ENCODE peak calls at places on chromosomes 13 and 19, in eight cellular contexts. One of them, this sample, is unnamed.
A peak's percentile ranks its signal among the peaks of the same experiment; 100 is the strongest.

GRCh38 chr19:56309511-56310185 is 5.0 kb downstream of the ZSCAN5A start:
- DNase-seq in IMR-90: peak; percentile 4
- DNase-seq in ovary: no peak
- DNase-seq in astrocyte: no peak
- DNase-seq in CD8-positive, alpha-beta T cell: peak; percentile 24
- DNase-seq in H9: peak; percentile 85
- DNase-seq in gastrocnemius medialis: no peak
- DNase-seq in right cardiac atrium: peak; percentile 28
- DNase-seq in this sample: no peak

GRCh38 chr13:37481005-37481857 is 117.3 kb downstream of the POSTN start:
- DNase-seq in IMR-90: peak; percentile 66
- DNase-seq in ovary: no peak
- DNase-seq in astrocyte: peak; percentile 99
- DNase-seq in CD8-positive, alpha-beta T cell: no peak
- DNase-seq in H9: no peak
- DNase-seq in gastrocnemius medialis: no peak
- DNase-seq in right cardiac atrium: no peak
- DNase-seq in this sample: no peak

GRCh38 chr19:4967738-4968461 is 1.0 kb upstream of the KDM4B start:
- DNase-seq in IMR-90: no peak
- DNase-seq in ovary: no peak
- DNase-seq in astrocyte: no peak
- DNase-seq in CD8-positive, alpha-beta T cell: no peak
- DNase-seq in H9: no peak
- DNase-seq in gastrocnemius medialis: no peak
- DNase-seq in right cardiac atrium: no peak
- DNase-seq in this sample: no peak

GRCh38 chr19:46659151-46660007 is 1.6 kb downstream of the DACT3 start:
- DNase-seq in IMR-90: no peak
- DNase-seq in ovary: peak; percentile 65
- DNase-seq in astrocyte: no peak
- DNase-seq in CD8-positive, alpha-beta T cell: no peak
- DNase-seq in H9: peak; percentile 66
- DNase-seq in gastrocnemius medialis: no peak
- DNase-seq in right cardiac atrium: peak; percentile 46
- DNase-seq in this sample: no peak

GRCh38 chr13:98648141-98648540 is 71.2 kb upstream of the STK24 start:
- DNase-seq in IMR-90: no peak
- DNase-seq in ovary: no peak
- DNase-seq in astrocyte: no peak
- DNase-seq in CD8-positive, alpha-beta T cell: no peak
- DNase-seq in H9: no peak
- DNase-seq in gastrocnemius medialis: no peak
- DNase-seq in right cardiac atrium: no peak
- DNase-seq in this sample: no peak

GRCh38 chr19:35592226-35592625 is 6.3 kb downstream of the PMIS2 start:
- DNase-seq in IMR-90: peak; percentile 37
- DNase-seq in ovary: no peak
- DNase-seq in astrocyte: peak; percentile 9
- DNase-seq in CD8-positive, alpha-beta T cell: no peak
- DNase-seq in H9: peak; percentile 64
- DNase-seq in gastrocnemius medialis: no peak
- DNase-seq in right cardiac atrium: no peak
- DNase-seq in this sample: no peak

GRCh38 chr13:112783946-112784500 is 94.2 kb downstream of the ATP11A start:
- DNase-seq in IMR-90: no peak
- DNase-seq in ovary: no peak
- DNase-seq in astrocyte: no peak
- DNase-seq in CD8-positive, alpha-beta T cell: no peak
- DNase-seq in H9: peak; percentile 26
- DNase-seq in gastrocnemius medialis: no peak
- DNase-seq in right cardiac atrium: no peak
- DNase-seq in this sample: peak; percentile 28

GRCh38 chr13:83773961-83774360 is 108.3 kb downstream of the SLITRK1 start:
- DNase-seq in IMR-90: peak; percentile 17
- DNase-seq in ovary: no peak
- DNase-seq in astrocyte: no peak
- DNase-seq in CD8-positive, alpha-beta T cell: no peak
- DNase-seq in H9: no peak
- DNase-seq in gastrocnemius medialis: no peak
- DNase-seq in right cardiac atrium: no peak
- DNase-seq in this sample: no peak

GRCh38 chr19:2791876-2792275 is 6.6 kb downstream of the THOP1 start:
- DNase-seq in IMR-90: no peak
- DNase-seq in ovary: no peak
- DNase-seq in astrocyte: no peak
- DNase-seq in CD8-positive, alpha-beta T cell: no peak
- DNase-seq in H9: no peak
- DNase-seq in gastrocnemius medialis: no peak
- DNase-seq in right cardiac atrium: no peak
- DNase-seq in this sample: no peak

GRCh38 chr19:1282588-1283206 is 3.0 kb upstream of the EFNA2 start:
- DNase-seq in IMR-90: no peak
- DNase-seq in ovary: no peak
- DNase-seq in astrocyte: no peak
- DNase-seq in CD8-positive, alpha-beta T cell: no peak
- DNase-seq in H9: no peak
- DNase-seq in gastrocnemius medialis: no peak
- DNase-seq in right cardiac atrium: no peak
- DNase-seq in this sample: no peak

GRCh38 chr19:40768936-40769335 is 6.4 kb upstream of the MIA start:
- DNase-seq in IMR-90: no peak
- DNase-seq in ovary: no peak
- DNase-seq in astrocyte: no peak
- DNase-seq in CD8-positive, alpha-beta T cell: no peak
- DNase-seq in H9: no peak
- DNase-seq in gastrocnemius medialis: no peak
- DNase-seq in right cardiac atrium: no peak
- DNase-seq in this sample: no peak

GRCh38 chr19:574658-575526 is 2.5 kb downstream of the BSG start:
- DNase-seq in IMR-90: peak; percentile 59
- DNase-seq in ovary: peak; percentile 56
- DNase-seq in astrocyte: peak; percentile 58
- DNase-seq in CD8-positive, alpha-beta T cell: no peak
- DNase-seq in H9: no peak
- DNase-seq in gastrocnemius medialis: peak; percentile 69
- DNase-seq in right cardiac atrium: no peak
- DNase-seq in this sample: no peak

GRCh38 chr19:40530091-40530901 is 46.4 kb upstream of the SHKBP1 start:
- DNase-seq in IMR-90: no peak
- DNase-seq in ovary: peak; percentile 59
- DNase-seq in astrocyte: no peak
- DNase-seq in CD8-positive, alpha-beta T cell: no peak
- DNase-seq in H9: peak; percentile 63
- DNase-seq in gastrocnemius medialis: no peak
- DNase-seq in right cardiac atrium: no peak
- DNase-seq in this sample: no peak

GRCh38 chr13:20414475-20415287 is 111.0 kb downstream of the CRYL1 start:
- DNase-seq in IMR-90: no peak
- DNase-seq in ovary: no peak
- DNase-seq in astrocyte: no peak
- DNase-seq in CD8-positive, alpha-beta T cell: no peak
- DNase-seq in H9: peak; percentile 69
- DNase-seq in gastrocnemius medialis: no peak
- DNase-seq in right cardiac atrium: no peak
- DNase-seq in this sample: no peak

GRCh38 chr19:19134687-19135158 is 3.6 kb downstream of the TMEM161A start:
- DNase-seq in IMR-90: no peak
- DNase-seq in ovary: no peak
- DNase-seq in astrocyte: no peak
- DNase-seq in CD8-positive, alpha-beta T cell: peak; percentile 16
- DNase-seq in H9: peak; percentile 86
- DNase-seq in gastrocnemius medialis: peak; percentile 72
- DNase-seq in right cardiac atrium: peak; percentile 54
- DNase-seq in this sample: no peak

GRCh38 chr13:67736646-67737420 is 506.7 kb upstream of the PCDH9 start:
- DNase-seq in IMR-90: peak; percentile 68
- DNase-seq in ovary: no peak
- DNase-seq in astrocyte: peak; percentile 89
- DNase-seq in CD8-positive, alpha-beta T cell: no peak
- DNase-seq in H9: peak; percentile 61
- DNase-seq in gastrocnemius medialis: no peak
- DNase-seq in right cardiac atrium: no peak
- DNase-seq in this sample: no peak

GRCh38 chr13:35714096-35714495 is 237.6 kb upstream of the MAB21L1 start:
- DNase-seq in IMR-90: no peak
- DNase-seq in ovary: no peak
- DNase-seq in astrocyte: no peak
- DNase-seq in CD8-positive, alpha-beta T cell: no peak
- DNase-seq in H9: no peak
- DNase-seq in gastrocnemius medialis: no peak
- DNase-seq in right cardiac atrium: no peak
- DNase-seq in this sample: no peak

GRCh38 chr13:35711909-35712308 is 235.4 kb upstream of the MAB21L1 start:
- DNase-seq in IMR-90: no peak
- DNase-seq in ovary: no peak
- DNase-seq in astrocyte: no peak
- DNase-seq in CD8-positive, alpha-beta T cell: no peak
- DNase-seq in H9: no peak
- DNase-seq in gastrocnemius medialis: no peak
- DNase-seq in right cardiac atrium: no peak
- DNase-seq in this sample: no peak

GRCh38 chr13:35716186-35716585 is 239.7 kb upstream of the MAB21L1 start:
- DNase-seq in IMR-90: peak; percentile 26
- DNase-seq in ovary: no peak
- DNase-seq in astrocyte: peak; percentile 55
- DNase-seq in CD8-positive, alpha-beta T cell: no peak
- DNase-seq in H9: no peak
- DNase-seq in gastrocnemius medialis: peak; percentile 26
- DNase-seq in right cardiac atrium: no peak
- DNase-seq in this sample: no peak

GRCh38 chr13:35714588-35714987 is 238.1 kb upstream of the MAB21L1 start:
- DNase-seq in IMR-90: no peak
- DNase-seq in ovary: no peak
- DNase-seq in astrocyte: no peak
- DNase-seq in CD8-positive, alpha-beta T cell: no peak
- DNase-seq in H9: peak; percentile 44
- DNase-seq in gastrocnemius medialis: no peak
- DNase-seq in right cardiac atrium: no peak
- DNase-seq in this sample: no peak

DNA sequence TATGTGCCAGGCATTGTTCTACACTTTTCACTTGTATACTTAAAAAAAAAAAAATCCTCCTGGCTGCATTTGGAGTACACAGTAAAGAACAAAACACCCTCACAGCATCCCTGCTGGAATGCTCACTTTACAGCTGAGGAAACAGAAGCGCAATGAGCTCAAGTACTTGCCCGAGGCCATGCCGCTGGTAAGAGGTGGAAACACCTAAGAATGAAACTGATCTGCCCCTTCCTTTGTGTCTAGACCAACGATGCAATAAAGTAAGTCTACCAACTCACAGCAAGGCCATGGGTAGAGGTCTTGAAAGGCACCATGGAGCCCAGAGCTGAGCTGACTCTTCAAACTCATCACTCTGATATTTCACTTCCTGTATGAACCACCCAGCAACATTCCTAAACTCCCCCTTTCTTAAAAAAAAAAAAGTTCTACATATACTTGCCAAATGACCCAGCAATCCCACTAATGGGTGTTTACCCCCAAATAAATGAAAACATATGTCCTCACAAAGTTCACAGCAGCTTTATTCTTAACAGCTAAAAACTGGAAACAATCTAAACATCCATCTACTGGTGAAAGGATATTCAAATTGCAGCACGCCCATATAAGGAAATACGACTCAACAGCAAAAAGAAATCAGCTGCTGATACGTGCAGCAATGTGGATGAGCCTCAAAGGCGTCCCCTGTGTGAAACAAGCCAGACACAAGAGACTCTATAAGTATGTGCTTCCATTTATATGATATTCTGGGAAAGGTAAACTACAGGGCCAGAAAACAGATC is 236.6 kb upstream of the MAB21L1 start:
- DNase-seq in IMR-90: peak; percentile 71
- DNase-seq in ovary: no peak
- DNase-seq in astrocyte: peak; percentile 39
- DNase-seq in CD8-positive, alpha-beta T cell: no peak
- DNase-seq in H9: no peak
- DNase-seq in gastrocnemius medialis: no peak
- DNase-seq in right cardiac atrium: no peak
- DNase-seq in this sample: no peak
- H3K27ac ChIP-seq in IMR-90: peak overlapping the region; percentile 80
- H3K27ac ChIP-seq in ovary: no peak overlapping the region
- H3K27ac ChIP-seq in astrocyte: no peak overlapping the region
- H3K27ac ChIP-seq in CD8-positive, alpha-beta T cell: no peak overlapping the region
- H3K27ac ChIP-seq in H9: no peak overlapping the region
- H3K27ac ChIP-seq in gastrocnemius medialis: no peak overlapping the region
- H3K27ac ChIP-seq in right cardiac atrium: no peak overlapping the region
- H3K27ac ChIP-seq in this sample: no peak overlapping the region

GRCh38 chr19:11200931-11201330 is 3.6 kb upstream of the KANK2 start:
- DNase-seq in IMR-90: no peak
- DNase-seq in ovary: no peak
- DNase-seq in astrocyte: no peak
- DNase-seq in CD8-positive, alpha-beta T cell: no peak
- DNase-seq in H9: no peak
- DNase-seq in gastrocnemius medialis: no peak
- DNase-seq in right cardiac atrium: no peak
- DNase-seq in this sample: no peak
- H3K27ac ChIP-seq in IMR-90: no peak overlapping the region
- H3K27ac ChIP-seq in ovary: no peak overlapping the region
- H3K27ac ChIP-seq in astrocyte: no peak overlapping the region
- H3K27ac ChIP-seq in CD8-positive, alpha-beta T cell: no peak overlapping the region
- H3K27ac ChIP-seq in H9: no peak overlapping the region
- H3K27ac ChIP-seq in gastrocnemius medialis: no peak overlapping the region
- H3K27ac ChIP-seq in right cardiac atrium: peak overlapping the region; percentile 26
- H3K27ac ChIP-seq in this sample: peak overlapping the region; percentile 96

GRCh38 chr13:27080018-27080948 is 91.3 kb downstream of the USP12 start:
- DNase-seq in IMR-90: no peak
- DNase-seq in ovary: no peak
- DNase-seq in astrocyte: no peak
- DNase-seq in CD8-positive, alpha-beta T cell: no peak
- DNase-seq in H9: no peak
- DNase-seq in gastrocnemius medialis: no peak
- DNase-seq in right cardiac atrium: no peak
- DNase-seq in this sample: no peak
- H3K27ac ChIP-seq in IMR-90: peak overlapping the region; percentile 42
- H3K27ac ChIP-seq in ovary: no peak overlapping the region
- H3K27ac ChIP-seq in astrocyte: no peak overlapping the region
- H3K27ac ChIP-seq in CD8-positive, alpha-beta T cell: no peak overlapping the region
- H3K27ac ChIP-seq in H9: no peak overlapping the region
- H3K27ac ChIP-seq in gastrocnemius medialis: no peak overlapping the region
- H3K27ac ChIP-seq in right cardiac atrium: no peak overlapping the region
- H3K27ac ChIP-seq in this sample: no peak overlapping the region

DNA sequence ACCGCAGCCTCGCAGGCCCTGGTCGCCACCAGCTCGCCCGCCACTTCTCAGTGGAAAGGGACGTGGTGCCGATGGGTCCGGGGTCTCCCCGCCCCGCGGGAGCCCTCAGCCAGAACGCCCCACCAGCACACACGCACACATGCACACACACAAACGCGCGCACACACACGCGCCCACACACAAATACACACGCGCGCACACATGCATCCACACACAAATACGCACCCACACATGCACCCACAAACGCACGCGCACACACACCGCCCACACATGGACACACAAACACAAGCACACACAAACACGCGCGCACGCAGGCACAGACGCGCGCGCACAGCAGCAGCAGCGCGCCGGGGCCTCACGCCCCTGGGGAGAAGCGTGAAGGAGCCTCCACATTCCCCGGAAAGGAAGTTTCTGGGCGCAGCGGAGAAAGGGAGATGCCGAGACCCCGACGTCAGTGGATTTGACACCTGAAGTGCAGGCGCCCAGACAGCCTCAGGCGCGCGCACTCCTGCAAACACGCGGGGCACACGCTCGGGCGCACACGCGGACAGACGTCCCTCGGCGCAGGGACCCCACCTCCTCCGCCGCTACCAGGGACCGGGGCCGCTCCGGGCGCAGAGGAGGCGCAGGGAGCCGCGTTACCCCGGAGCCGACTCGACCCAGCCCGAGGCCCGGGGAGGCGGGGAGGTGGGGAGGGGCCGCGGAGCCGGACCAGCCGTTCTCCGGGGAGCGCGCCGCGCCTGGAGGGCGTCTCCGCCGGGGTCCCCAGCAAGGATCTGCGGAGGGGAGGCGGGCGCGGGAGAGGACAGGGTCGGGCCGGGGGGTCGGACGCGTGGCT is 623 bp downstream of the RASA3 start:
- DNase-seq in IMR-90: no peak
- DNase-seq in ovary: no peak
- DNase-seq in astrocyte: peak; percentile 52
- DNase-seq in CD8-positive, alpha-beta T cell: no peak
- DNase-seq in H9: no peak
- DNase-seq in gastrocnemius medialis: no peak
- DNase-seq in right cardiac atrium: peak; percentile 33
- DNase-seq in this sample: peak; percentile 56
- H3K27ac ChIP-seq in IMR-90: peak overlapping the region; percentile 95
- H3K27ac ChIP-seq in ovary: no peak overlapping the region
- H3K27ac ChIP-seq in astrocyte: peak overlapping the region; percentile 98
- H3K27ac ChIP-seq in CD8-positive, alpha-beta T cell: peak overlapping the region; percentile 92
- H3K27ac ChIP-seq in H9: no peak overlapping the region
- H3K27ac ChIP-seq in gastrocnemius medialis: peak overlapping the region; percentile 95
- H3K27ac ChIP-seq in right cardiac atrium: peak overlapping the region; percentile 79
- H3K27ac ChIP-seq in this sample: peak overlapping the region; percentile 88

This sample was measured in right atrium auricular region.